ENCODE peak calls at places on chromosomes 13 and 19, in seven cellular contexts. N is brain microvascular endothelial cell; S is activated T-cell treated with anti-CD3 and anti-CD28 coated beads for 24 hours; K is stimulated activated CD8-positive, alpha-beta memory T cell treated with anti-CD3 and anti-CD28 coated beads, Interleukin-4, amount 100 ng/mL, for 4 hours; Y is stimulated activated CD4-positive, alpha-beta T cell treated with anti-CD3 and anti-CD28 coated beads, Interleukin-15, amount 100 ng/mL, for 1 hour; J is GM04503; R is T follicular helper cell. E is an unnamed sample.

GRCh38 chr19:51531349-51532315 is at the start of gene SIGLEC6:
- DNase-seq in R (no peak), K (no peak), Y (no peak), J (no peak), N (no peak), S (no peak), E (peak)

GRCh38 chr19:5130371-5131030 is 161.6 kb downstream of the KDM4B start:
- DNase-seq in R (peak), K (no peak), S (peak), Y (peak), N (no peak), J (no peak), E (no peak)

GRCh38 chr19:17881701-17882100 is 10.0 kb downstream of the SLC5A5 start:
- DNase-seq in R (no peak), S (no peak), Y (no peak), K (no peak), J (no peak), N (no peak), E (no peak)

GRCh38 chr19:43700368-43701015 is 15.4 kb upstream of the IRGC start:
- DNase-seq in K (no peak), J (peak), N (peak), R (no peak), S (no peak), Y (no peak), E (no peak)

GRCh38 chr19:39064405-39064804 is 19.8 kb upstream of the ACP7 start:
- DNase-seq in N (no peak), S (no peak), K (no peak), Y (no peak), R (no peak), J (no peak), E (peak)

GRCh38 chr19:2494447-2495129 is 18.7 kb downstream of the GADD45B start:
- DNase-seq in Y (no peak), N (peak), J (peak), R (peak), K (no peak), S (no peak), E (peak)

GRCh38 chr13:60583911-60584753 is 187.1 kb downstream of the TDRD3 start:
- DNase-seq in N (peak), R (no peak), J (peak), K (no peak), Y (no peak), S (no peak), E (peak)

GRCh38 chr13:21039097-21039800 is 22.1 kb downstream of the LATS2 start:
- DNase-seq in S (no peak), Y (no peak), N (no peak), R (no peak), K (no peak), J (no peak), E (no peak)

GRCh38 chr13:39876258-39876657 is 220.8 kb downstream of the COG6 start:
- DNase-seq in N (peak), J (peak), S (no peak), Y (no peak), K (no peak), R (no peak), E (no peak)

GRCh38 chr19:9323557-9323918 is 441 bp upstream of the ZNF559 start:
- DNase-seq in Y (no peak), K (no peak), N (peak), S (peak), R (no peak), J (peak), E (peak)

GRCh38 chr13:33545492-33545891 is 259.9 kb upstream of the STARD13 start:
- DNase-seq in J (no peak), R (no peak), K (no peak), S (no peak), Y (no peak), N (no peak), E (peak)

GRCh38 chr19:33348301-33349010 is 25.1 kb upstream of the CEBPG start:
- DNase-seq in R (no peak), J (no peak), N (no peak), S (no peak), K (no peak), Y (no peak), E (no peak)

GRCh38 chr19:56199686-56200085 is 2.1 kb upstream of the ZSCAN5B start:
- DNase-seq in S (no peak), J (no peak), N (no peak), K (no peak), Y (no peak), R (no peak), E (no peak)

GRCh38 chr13:28564030-28564429 is 69.1 kb upstream of the FLT1 start:
- DNase-seq in J (no peak), K (no peak), S (no peak), N (no peak), Y (no peak), R (no peak), E (no peak)

GRCh38 chr19:45276284-45276687 is 25.2 kb downstream of the MARK4 start:
- DNase-seq in K (no peak), J (no peak), N (no peak), R (no peak), S (no peak), Y (no peak), E (no peak)

GRCh38 chr13:79225487-79226232 is 180.4 kb downstream of the RBM26 start:
- DNase-seq in S (no peak), J (no peak), K (no peak), N (no peak), R (no peak), Y (no peak), E (no peak)

GRCh38 chr19:950352-951066 is 24.7 kb downstream of the ARID3A start:
- DNase-seq in R (no peak), Y (no peak), J (no peak), N (no peak), S (no peak), K (no peak), E (no peak)

GRCh38 chr19:38721977-38722773 is 22.1 kb downstream of the CAPN12 start:
- DNase-seq in N (no peak), S (no peak), Y (no peak), R (no peak), J (no peak), K (no peak), E (no peak)

GRCh38 chr13:39575641-39576238 is 27.3 kb downstream of the LHFPL6 start:
- DNase-seq in J (no peak), K (no peak), R (no peak), S (no peak), N (no peak), Y (no peak), E (no peak)

GRCh38 chr13:109611912-109612691 is 174.3 kb downstream of the IRS2 start:
- DNase-seq in R (no peak), N (no peak), S (no peak), J (no peak), Y (no peak), K (no peak), E (no peak)

GRCh38 chr13:99796175-99796819 is 175.3 kb downstream of the ZIC5 start:
- DNase-seq in K (no peak), Y (no peak), R (no peak), N (peak), S (no peak), J (no peak), E (peak)

GRCh38 chr13:110338441-110339101 is 31.5 kb downstream of the COL4A2 start:
- DNase-seq in N (peak), S (no peak), Y (no peak), R (no peak), K (no peak), J (peak), E (no peak)

GRCh38 chr19:18029617-18030338 is 21.8 kb downstream of the ARRDC2 start:
- DNase-seq in Y (no peak), S (no peak), K (no peak), R (no peak), N (no peak), J (no peak), E (no peak)

GRCh38 chr13:77002590-77003190 is 10.8 kb downstream of the CLN5 start:
- DNase-seq in N (no peak), Y (no peak), K (no peak), S (no peak), R (no peak), J (no peak), E (peak)

GRCh38 chr19:17687141-17687856 is 855 bp downstream of the UNC13A start:
- DNase-seq in S (no peak), K (no peak), J (no peak), R (no peak), N (no peak), Y (no peak), E (peak)

GRCh38 chr13:30257433-30258099 is 49.8 kb downstream of the KATNAL1 start:
- DNase-seq in Y (no peak), R (no peak), N (no peak), J (no peak), S (no peak), K (no peak), E (peak)

GRCh38 chr19:48419158-48419920 is 25.9 kb downstream of the GRIN2D start:
- DNase-seq in R (peak), N (peak), Y (peak), K (no peak), S (peak), J (no peak), E (peak)

E was measured in GM23338.